ENCODE peak calls at places on chromosome 6, in four cellular contexts. L is IMR-90, X is stomach, B is A549. O is an unnamed sample.
A peak's percentile ranks its signal among the peaks of the same experiment; 100 is the strongest.

GRCh38 chr6:1313364-1313754 is 1.5 kb downstream of the FOXQ1 start:
- DNase-seq in L (no peak), X (no peak), B (no peak), O (no peak)

GRCh38 chr6:20197251-20197650 is 15.0 kb downstream of the MBOAT1 start:
- DNase-seq in L (no peak), X (no peak), B (no peak), O (no peak)

GRCh38 chr6:37501632-37502466 is 2.2 kb upstream of the CCDC167 start:
- DNase-seq in L (no peak), X (no peak), B (no peak), O (no peak)

GRCh38 chr6:34145161-34146020 is 496 bp downstream of the GRM4 start:
- DNase-seq in L (peak; percentile 46), X (no peak), B (no peak), O (no peak)

GRCh38 chr6:105207524-105208269 is 27.9 kb upstream of the POPDC3 start:
- DNase-seq in L (peak; percentile 73), X (no peak), B (no peak), O (peak; percentile 57)

GRCh38 chr6:147738089-147738488 is 229.6 kb downstream of the SAMD5 start:
- DNase-seq in L (no peak), X (no peak), B (no peak), O (no peak)

GRCh38 chr6:27126815-27127537 is 120.5 kb upstream of the PRSS16 start:
- DNase-seq in L (peak; percentile 90), X (peak; percentile 89), B (peak; percentile 41), O (peak; percentile 89)

GRCh38 chr6:164098857-164099534 is 684.5 kb downstream of the QKI start:
- DNase-seq in L (no peak), X (peak; percentile 33), B (no peak), O (no peak)

GRCh38 chr6:35327349-35328027 is 14.9 kb upstream of the PPARD start:
- DNase-seq in L (peak; percentile 55), X (peak; percentile 77), B (peak; percentile 63), O (peak; percentile 35)

GRCh38 chr6:166588691-166589333 is 2.3 kb upstream of the RAMACL start:
- DNase-seq in L (peak; percentile 76), X (no peak), B (no peak), O (peak; percentile 12)

GRCh38 chr6:514396-514973 is 122.9 kb downstream of the IRF4 start:
- DNase-seq in L (no peak), X (no peak), B (no peak), O (no peak)

GRCh38 chr6:164230259-164230658 is 815.7 kb downstream of the QKI start:
- DNase-seq in L (no peak), X (no peak), B (no peak), O (no peak)

GRCh38 chr6:105902401-105903031 is 183.6 kb upstream of the PRDM1 start:
- DNase-seq in L (peak; percentile 36), X (no peak), B (no peak), O (peak; percentile 66)

GRCh38 chr6:110534731-110535164 is 58.3 kb upstream of the SLC22A16 start:
- DNase-seq in L (peak; percentile 72), X (no peak), B (no peak), O (peak; percentile 97)

GRCh38 chr6:111850288-111850937 is 22.8 kb downstream of the FYN start:
- DNase-seq in L (no peak), X (no peak), B (no peak), O (no peak)

GRCh38 chr6:71260205-71260604 is 28.4 kb upstream of the OGFRL1 start:
- DNase-seq in L (no peak), X (no peak), B (no peak), O (no peak)

GRCh38 chr6:17869010-17869752 is 118.3 kb downstream of the KIF13A start:
- DNase-seq in L (peak; percentile 77), X (no peak), B (no peak), O (peak; percentile 80)

GRCh38 chr6:45423901-45424627 is 46.3 kb upstream of the SUPT3H start:
- DNase-seq in L (no peak), X (peak; percentile 36), B (no peak), O (no peak)

GRCh38 chr6:158835616-158836221 is 16.6 kb upstream of the EZR start:
- DNase-seq in L (peak; percentile 30), X (peak; percentile 85), B (no peak), O (no peak)

GRCh38 chr6:35360349-35361138 is 18.2 kb downstream of the PPARD start:
- DNase-seq in L (peak; percentile 36), X (no peak), B (no peak), O (no peak)

GRCh38 chr6:141103246-141103645 is 1029.5 kb upstream of the GJE1 start:
- DNase-seq in L (peak; percentile 59), X (no peak), B (no peak), O (peak; percentile 44)

GRCh38 chr6:31865205-31866118 is 2.8 kb upstream of the NEU1 start:
- DNase-seq in L (no peak), X (no peak), B (no peak), O (no peak)

GRCh38 chr6:145178391-145178790 is 556.9 kb downstream of the EPM2A start:
- DNase-seq in L (no peak), X (no peak), B (no peak), O (no peak)

GRCh38 chr6:111013144-111013905 is 31.5 kb downstream of the RPF2 start:
- DNase-seq in L (peak; percentile 4), X (no peak), B (no peak), O (no peak)

GRCh38 chr6:143578054-143578453 is 66.5 kb upstream of the FUCA2 start:
- DNase-seq in L (no peak), X (no peak), B (no peak), O (no peak)

GRCh38 chr6:169932491-169932890 is 181.1 kb downstream of the ERMARD start:
- DNase-seq in L (no peak), X (no peak), B (no peak), O (no peak)

GRCh38 chr6:130018830-130019795 is 732 bp downstream of the L3MBTL3 start:
- DNase-seq in L (peak; percentile 37), X (peak; percentile 49), B (peak; percentile 11), O (no peak)

GRCh38 chr6:144408151-144408550 is 123.0 kb downstream of the UTRN start:
- DNase-seq in L (peak; percentile 18), X (no peak), B (no peak), O (no peak)

GRCh38 chr6:129186988-129187387 is 304.1 kb downstream of the LAMA2 start:
- DNase-seq in L (peak; percentile 80), X (no peak), B (no peak), O (peak; percentile 85)

GRCh38 chr6:118659513-118660217 is 8.3 kb upstream of the CEP85L start:
- DNase-seq in L (no peak), X (peak; percentile 36), B (no peak), O (no peak)

O was measured in HFFc6.